ENCODE peak calls at places on chromosomes 13 and 19, in six cellular contexts. D, E, Q, U, X and C are unnamed samples. For H3K4me1, the result is how much of the 10 kb centered on the place peaks cover.

GRCh38 chr13:32314271-32314967 is 744 bp downstream of the ZAR1L start:
- DNase-seq in X (peak), U (no peak), E (no peak), Q (peak), D (peak), C (no peak)

GRCh38 chr13:31440132-31440531 is 240.4 kb downstream of the B3GLCT start:
- DNase-seq in U (no peak), X (no peak), Q (no peak), E (no peak), D (no peak), C (no peak)

GRCh38 chr19:3670258-3670795 is 29.9 kb downstream of the PIP5K1C start:
- DNase-seq in X (peak), D (peak), Q (no peak), U (peak), E (peak), C (peak)

GRCh38 chr19:44710483-44710882 is 11.5 kb downstream of the CEACAM16 start:
- DNase-seq in U (no peak), E (no peak), D (no peak), Q (no peak), X (no peak), C (no peak)

GRCh38 chr19:1181606-1182005 is 7.5 kb upstream of the SBNO2 start:
- DNase-seq in X (no peak), U (no peak), E (no peak), Q (peak), D (no peak), C (no peak)

GRCh38 chr19:2524840-2525723 is 49.2 kb downstream of the GADD45B start:
- DNase-seq in X (no peak), E (peak), Q (no peak), D (no peak), U (no peak), C (peak)

GRCh38 chr13:50993908-50994307 is 84.3 kb downstream of the RNASEH2B start:
- DNase-seq in E (no peak), U (no peak), D (no peak), Q (no peak), X (no peak), C (no peak)

GRCh38 chr13:97005631-97006262 is 11.5 kb upstream of the OXGR1 start:
- DNase-seq in Q (no peak), U (no peak), D (no peak), E (peak), X (no peak), C (no peak)

GRCh38 chr13:76887070-76887563 is 912 bp upstream of the KCTD12 start:
- DNase-seq in Q (no peak), X (no peak), D (no peak), E (no peak), U (peak), C (no peak)

GRCh38 chr19:11142528-11143171 is 12.9 kb downstream of the SPC24 start:
- DNase-seq in E (peak), X (peak), U (peak), D (peak), Q (peak), C (peak)

GRCh38 chr19:20051841-20052768 is 12.8 kb upstream of the ZNF682 start:
- DNase-seq in X (peak), U (peak), E (peak), Q (peak), D (peak), C (peak)

GRCh38 chr13:92849381-92849780 is 377.2 kb upstream of the GPC6 start:
- DNase-seq in E (no peak), X (no peak), Q (no peak), U (no peak), D (no peak), C (no peak)

GRCh38 chr13:102700088-102701031 is 5.5 kb upstream of the METTL21C start:
- DNase-seq in Q (no peak), E (no peak), U (no peak), D (no peak), X (peak), C (no peak)

GRCh38 chr13:111594606-111595005 is 274.2 kb downstream of the TEX29 start:
- DNase-seq in Q (no peak), D (no peak), U (no peak), X (no peak), E (no peak), C (no peak)

GRCh38 chr19:17076539-17076919 is 952 bp downstream of the MYO9B start:
- DNase-seq in U (peak), E (no peak), X (no peak), Q (no peak), D (no peak), C (no peak)

GRCh38 chr19:57903298-57904174 is 12.9 kb downstream of the ZNF417 start:
- DNase-seq in D (no peak), Q (no peak), U (peak), E (peak), X (no peak), C (no peak)

GRCh38 chr13:111973186-111974064 is 93.5 kb upstream of the SOX1 start:
- DNase-seq in X (no peak), E (no peak), U (peak), Q (no peak), D (no peak), C (peak)

GRCh38 chr19:34867631-34868030 is 59.1 kb upstream of the ZNF30 start:
- DNase-seq in E (no peak), X (no peak), U (no peak), D (no peak), Q (no peak), C (no peak)

GRCh38 chr19:11458236-11458900 is 22.5 kb downstream of the ELAVL3 start:
- DNase-seq in U (no peak), D (no peak), E (no peak), X (no peak), Q (no peak), C (no peak)

GRCh38 chr13:27313742-27314141 is 43.1 kb downstream of the RASL11A start:
- DNase-seq in E (peak), Q (no peak), X (no peak), U (no peak), D (no peak), C (peak)

GRCh38 chr19:7326105-7326877 is 22.4 kb upstream of the ARHGEF18 start:
- DNase-seq in D (no peak), X (no peak), U (peak), E (no peak), Q (no peak), C (no peak)

GRCh38 chr19:29663861-29664752 is 1.2 kb upstream of the PLEKHF1 start:
- DNase-seq in D (no peak), X (no peak), U (no peak), Q (no peak), E (peak), C (peak)

GRCh38 chr19:29665826-29666633 is 769 bp downstream of the PLEKHF1 start:
- DNase-seq in U (peak), X (peak), D (no peak), E (peak), Q (no peak), C (no peak)

GRCh38 chr19:29665215-29665825 is at the start of gene PLEKHF1:
- DNase-seq in D (peak), E (peak), Q (peak), X (peak), U (peak), C (peak)

GRCh38 chr19:29662604-29663404 is 2.5 kb upstream of the PLEKHF1 start:
- DNase-seq in Q (peak), U (no peak), X (peak), D (no peak), E (peak), C (peak)

GRCh38 chr19:29664753-29665214 is 477 bp upstream of the PLEKHF1 start:
- DNase-seq in Q (no peak), E (no peak), U (no peak), X (no peak), D (no peak), C (no peak)
- H3K4me1 ChIP-seq in Q (under half), E (under half), U (under half), X (under half), D (under half), C (half or more)

GRCh38 chr13:52869050-52869449 is 20.6 kb upstream of the PCDH8 start:
- DNase-seq in D (no peak), U (no peak), X (no peak), Q (no peak), E (no peak), C (no peak)
- H3K4me3 ChIP-seq in D (no peak), U (no peak), X (no peak), Q (no peak), E (no peak), C (no peak)

DNA sequence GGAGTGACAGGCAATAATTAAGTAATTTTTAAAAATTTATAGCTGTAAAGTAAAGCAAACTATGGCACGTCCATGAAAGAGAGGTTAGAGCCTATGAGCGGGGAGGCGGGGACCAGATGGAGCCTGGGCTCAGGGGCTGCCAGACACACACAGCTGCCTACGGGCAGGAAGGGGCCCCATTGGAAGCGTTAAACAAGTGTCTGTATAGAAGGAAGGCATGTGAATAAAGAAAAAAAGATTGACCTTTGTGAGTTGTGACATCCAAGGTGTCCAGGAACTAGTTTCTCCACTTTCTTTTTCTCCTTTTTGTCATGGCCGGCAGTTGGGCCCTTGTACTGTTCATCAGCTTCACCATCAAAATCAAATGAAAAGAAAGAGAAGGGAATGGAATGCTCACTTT is 56.8 kb downstream of the LRCH1 start:
- DNase-seq in D (no peak), E (no peak), Q (no peak), U (no peak), X (no peak), C (no peak)
- H3K4me1 ChIP-seq in D (under half), E (under half), Q (half or more), U (under half), X (under half), C (under half)

GRCh38 chr19:5717215-5717614 is 2.7 kb downstream of the LONP1 start:
- DNase-seq in D (no peak), Q (no peak), E (no peak), X (no peak), U (no peak), C (no peak)

GRCh38 chr19:5719961-5720790 is at the start of the genes CATSPERD and LONP1:
- DNase-seq in X (peak), D (peak), E (peak), U (peak), Q (peak), C (peak)

GRCh38 chr19:5719274-5719960 is 529 bp downstream of the LONP1 start:
- DNase-seq in E (peak), X (no peak), D (no peak), U (peak), Q (no peak), C (no peak)

GRCh38 chr19:5718032-5718578 is 1.8 kb downstream of the LONP1 start:
- DNase-seq in X (no peak), E (peak), U (no peak), D (no peak), Q (no peak), C (no peak)

GRCh38 chr19:5718579-5719273 is 1.2 kb downstream of the LONP1 start:
- DNase-seq in X (no peak), U (no peak), E (peak), D (no peak), Q (no peak), C (no peak)
- H3K4me3 ChIP-seq in X (peak), U (peak), E (peak), D (peak), Q (peak), C (peak)